ENCODE peak calls at places on chromosome 1, in ten cellular contexts. G is midbrain; Y is HFF-Myc; V is activated T-helper 9 cell treated with anti-CD3 and anti-CD28 coated beads, Interleukin-2, amount 50 U/mL, for 16 hours; X is SK-N-SH; C is Daoy; L is COR-L47; E is ovary; D is spleen; S is NCI-H748 treated with DMSO at 0.1 percent for 48 hours. B is an unnamed sample.

GRCh38 chr1:84122780-84123382 is 21.2 kb upstream of the PRKACB start:
- DNase-seq in S (peak), G (peak), Y (peak), X (peak), L (peak), C (peak), D (no peak), E (no peak), V (peak), B (peak)

GRCh38 chr1:28602536-28603439 is 10.7 kb downstream of the RAB42 start:
- DNase-seq in X (peak), G (peak), L (peak), E (peak), V (no peak), C (peak), S (peak), D (no peak), Y (peak), B (peak)

GRCh38 chr1:219826290-219826689 is 102.1 kb downstream of the SLC30A10 start:
- DNase-seq in C (no peak), X (no peak), D (no peak), V (no peak), Y (no peak), G (no peak), L (no peak), E (no peak), S (no peak), B (no peak)

GRCh38 chr1:8702121-8702520 is 115.3 kb downstream of the RERE start:
- DNase-seq in X (peak), V (no peak), L (peak), E (no peak), D (no peak), G (no peak), S (peak), Y (no peak), C (peak), B (peak)

GRCh38 chr1:156152628-156153027 is 757 bp upstream of the SEMA4A start:
- DNase-seq in S (no peak), G (no peak), E (no peak), V (no peak), X (no peak), L (no peak), Y (no peak), D (no peak), C (peak), B (no peak)

GRCh38 chr1:201504799-201505504 is 2.0 kb downstream of the CSRP1 start:
- DNase-seq in C (no peak), S (peak), E (no peak), D (peak), V (no peak), Y (no peak), G (no peak), X (no peak), L (peak), B (no peak)

GRCh38 chr1:87117761-87118160 is 203.3 kb downstream of the HS2ST1 start:
- DNase-seq in C (no peak), L (no peak), X (no peak), Y (no peak), E (no peak), V (no peak), S (no peak), D (no peak), G (no peak), B (no peak)

GRCh38 chr1:107339775-107340174 is 198.9 kb downstream of the NTNG1 start:
- DNase-seq in E (no peak), X (no peak), V (no peak), S (no peak), Y (no peak), G (no peak), L (no peak), C (no peak), D (no peak), B (peak)

GRCh38 chr1:244221961-244222360 is 170.9 kb downstream of the ZBTB18 start:
- DNase-seq in X (no peak), L (no peak), Y (no peak), V (no peak), D (no peak), S (no peak), E (no peak), C (no peak), G (no peak), B (no peak)